ENCODE peak calls at places on chromosome 4, in seven cellular contexts. U is activated CD8-positive, alpha-beta memory T cell treated with anti-CD3 and anti-CD28 coated beads for 48 hours; B is iris pigment epithelial cell; M is H7; H is SW 1271; W is activated CD4-positive, CD25-positive, alpha-beta regulatory T cell treated with anti-CD3 and anti-CD28 coated beads, Interleukin-2, amount 50 U/mL, for 72 hours; X is activated CD8-positive, alpha-beta T cell treated with anti-CD3 and anti-CD28 coated beads for 36 hours. V is an unnamed sample.

GRCh38 chr4:140249351-140249750 is 95.4 kb upstream of the MAML3 start:
- DNase-seq in B (peak; percentile 53), X (no peak), M (no peak), H (no peak), W (no peak), U (no peak), V (no peak)

GRCh38 chr4:74431113-74431826 is 13.7 kb upstream of the AREG start:
- DNase-seq in M (no peak), B (peak; percentile 95), W (no peak), U (no peak), X (no peak), H (no peak), V (no peak)

GRCh38 chr4:99507349-99507748 is 3.5 kb upstream of the C4orf17 start:
- DNase-seq in H (no peak), M (no peak), U (no peak), W (no peak), B (no peak), X (no peak), V (no peak)

GRCh38 chr4:140309124-140309870 is 64.1 kb upstream of the SCOC start:
- DNase-seq in U (no peak), M (no peak), W (no peak), H (no peak), X (no peak), B (peak; percentile 59), V (no peak)

GRCh38 chr4:127809173-127809800 is 27.2 kb downstream of the HSPA4L start:
- DNase-seq in B (peak; percentile 16), H (no peak), X (no peak), M (no peak), U (no peak), W (no peak), V (no peak)

GRCh38 chr4:1842339-1842895 is 13.5 kb downstream of the LETM1 start:
- DNase-seq in B (no peak), H (no peak), U (no peak), M (peak; percentile 77), W (no peak), X (no peak), V (no peak)

GRCh38 chr4:188282620-188283232 is 143.5 kb downstream of the TRIML1 start:
- DNase-seq in W (no peak), M (peak; percentile 78), U (no peak), B (no peak), X (no peak), H (no peak), V (no peak)

GRCh38 chr4:126753592-126753991 is 879.2 kb upstream of the INTU start:
- DNase-seq in M (no peak), X (no peak), U (no peak), H (no peak), W (no peak), B (no peak), V (no peak)

GRCh38 chr4:140363558-140363957 is 9.9 kb upstream of the SCOC start:
- DNase-seq in X (no peak), W (no peak), B (no peak), M (no peak), U (no peak), H (no peak), V (no peak)

GRCh38 chr4:93199492-93199891 is 629.1 kb upstream of the ATOH1 start:
- DNase-seq in W (no peak), B (peak; percentile 48), M (peak; percentile 66), U (no peak), X (no peak), H (no peak), V (peak; percentile 39)

GRCh38 chr4:55554453-55555030 is 7.8 kb upstream of the CLOCK start:
- DNase-seq in M (no peak), W (no peak), B (peak; percentile 63), H (no peak), U (no peak), X (no peak), V (no peak)

GRCh38 chr4:151564321-151564720 is 155.3 kb downstream of the FHIP1A start:
- DNase-seq in M (no peak), H (no peak), X (no peak), W (no peak), U (no peak), B (no peak), V (peak; percentile 31)

GRCh38 chr4:111066447-111066846 is 443.6 kb upstream of the PITX2 start:
- DNase-seq in W (no peak), U (no peak), M (no peak), X (no peak), B (peak; percentile 72), H (no peak), V (no peak)

GRCh38 chr4:79413486-79413885 is 5.5 kb upstream of the GK2 start:
- DNase-seq in W (no peak), M (no peak), X (no peak), U (no peak), H (no peak), B (no peak), V (no peak)

GRCh38 chr4:185889566-185889965 is 77.6 kb upstream of the SORBS2 start:
- DNase-seq in B (no peak), M (no peak), X (no peak), W (no peak), H (no peak), U (no peak), V (no peak)

GRCh38 chr4:90187148-90187884 is 60.1 kb downstream of the CCSER1 start:
- DNase-seq in X (no peak), M (no peak), B (no peak), H (no peak), U (no peak), W (no peak), V (no peak)

GRCh38 chr4:14749910-14750309 is 252.4 kb upstream of the CPEB2 start:
- DNase-seq in M (peak; percentile 11), B (peak; percentile 12), U (peak; percentile 1), H (no peak), X (peak; percentile 34), W (peak; percentile 28), V (peak; percentile 36)

GRCh38 chr4:87543835-87544461 is 14.8 kb upstream of the SPARCL1 start:
- DNase-seq in B (peak; percentile 72), X (peak; percentile 4), U (no peak), M (peak; percentile 47), W (no peak), H (no peak), V (peak; percentile 28)

GRCh38 chr4:173332021-173332487 is 2.1 kb downstream of the HMGB2 start:
- DNase-seq in W (no peak), X (no peak), H (no peak), M (no peak), U (no peak), B (peak; percentile 68), V (no peak)

GRCh38 chr4:91592125-91592524 is 711.6 kb upstream of the GRID2 start:
- DNase-seq in H (no peak), U (no peak), X (no peak), B (no peak), M (no peak), W (no peak), V (no peak)

GRCh38 chr4:173556398-173557131 is 26.5 kb upstream of the HAND2 start:
- DNase-seq in U (no peak), M (peak; percentile 42), H (no peak), W (no peak), X (no peak), B (no peak), V (no peak)

GRCh38 chr4:27701563-27701962 is 840.9 kb downstream of the STIM2 start:
- DNase-seq in U (no peak), H (no peak), W (no peak), M (no peak), X (no peak), B (peak; percentile 42), V (no peak)

GRCh38 chr4:87631668-87632067 is 18.4 kb upstream of the DMP1 start:
- DNase-seq in X (no peak), W (no peak), B (no peak), M (no peak), H (no peak), U (no peak), V (no peak)

GRCh38 chr4:5890063-5890727 is 2.7 kb downstream of the CRMP1 start:
- DNase-seq in B (no peak), W (no peak), H (no peak), M (peak; percentile 96), U (no peak), X (no peak), V (no peak)

GRCh38 chr4:15921592-15921932 is 17.0 kb downstream of the FGFBP1 start:
- DNase-seq in M (no peak), H (no peak), B (no peak), X (no peak), W (no peak), U (no peak), V (no peak)

GRCh38 chr4:3254302-3255131 is 5.6 kb downstream of the MSANTD1 start:
- DNase-seq in B (no peak), W (peak; percentile 14), M (peak; percentile 51), U (no peak), X (no peak), H (no peak), V (no peak)

GRCh38 chr4:83259586-83259985 is 25.0 kb downstream of the COQ2 start:
- DNase-seq in X (no peak), W (no peak), U (no peak), H (no peak), M (no peak), B (no peak), V (no peak)

GRCh38 chr4:120731561-120731960 is 191.0 kb downstream of the PRDM5 start:
- DNase-seq in U (no peak), X (no peak), B (no peak), H (no peak), W (no peak), M (no peak), V (no peak)

GRCh38 chr4:107966903-107967302 is 22.8 kb upstream of the HADH start:
- DNase-seq in X (no peak), W (no peak), H (no peak), U (no peak), B (no peak), M (no peak), V (no peak)

V was measured in LoVo.